ENCODE peak calls at places on chromosomes 11 and 22, in six cellular contexts. O, T, M, R, Y and N are unnamed samples.

GRCh38 chr11:125990244-125990643 is 44.4 kb downstream of the VSIG10L2 start:
- DNase-seq in O (peak; percentile 59), T (peak; percentile 64), M (no peak), R (peak; percentile 82), Y (peak; percentile 5), N (no peak)

GRCh38 chr22:27459955-27460354 is 341.6 kb downstream of the MN1 start:
- DNase-seq in O (no peak), T (no peak), M (no peak), R (no peak), Y (no peak), N (no peak)

GRCh38 chr11:133945087-133945974 is 11.4 kb downstream of the IGSF9B start:
- DNase-seq in O (no peak), T (peak; percentile 31), M (no peak), R (peak; percentile 64), Y (no peak), N (no peak)

GRCh38 chr11:120660024-120660565 is 148.5 kb downstream of the GRIK4 start:
- DNase-seq in O (no peak), T (peak; percentile 28), M (no peak), R (peak; percentile 21), Y (peak; percentile 53), N (peak; percentile 2)

GRCh38 chr11:68857037-68857586 is 15.4 kb upstream of the CPT1A start:
- DNase-seq in O (no peak), T (no peak), M (no peak), R (no peak), Y (no peak), N (no peak)

GRCh38 chr11:28460348-28460747 is 352.2 kb downstream of the METTL15 start:
- DNase-seq in O (no peak), T (no peak), M (no peak), R (no peak), Y (no peak), N (no peak)

GRCh38 chr11:120182357-120182756 is 28.5 kb upstream of the OAF start:
- DNase-seq in O (no peak), T (no peak), M (no peak), R (no peak), Y (no peak), N (no peak)

GRCh38 chr22:29244785-29245625 is 22.8 kb downstream of the RHBDD3 start:
- DNase-seq in O (no peak), T (peak; percentile 11), M (no peak), R (no peak), Y (no peak), N (no peak)

GRCh38 chr22:19757985-19758895 is 2.3 kb upstream of the TBX1 start:
- DNase-seq in O (no peak), T (no peak), M (no peak), R (no peak), Y (no peak), N (no peak)

GRCh38 chr11:65021003-65021402 is 6.2 kb upstream of the SNX15 start:
- DNase-seq in O (no peak), T (no peak), M (no peak), R (no peak), Y (no peak), N (no peak)

GRCh38 chr22:28544431-28544868 is 135.2 kb downstream of the TTC28 start:
- DNase-seq in O (no peak), T (no peak), M (no peak), R (no peak), Y (peak; percentile 65), N (no peak)

GRCh38 chr11:74570266-74571061 is 21.9 kb upstream of the POLD3 start:
- DNase-seq in O (peak; percentile 29), T (peak; percentile 58), M (no peak), R (peak; percentile 23), Y (peak; percentile 74), N (no peak)

GRCh38 chr22:17472886-17473285 is 90.4 kb upstream of the SLC25A18 start:
- DNase-seq in O (no peak), T (no peak), M (no peak), R (no peak), Y (no peak), N (no peak)

GRCh38 chr11:78991681-78992080 is 417.0 kb upstream of the NARS2 start:
- DNase-seq in O (no peak), T (no peak), M (no peak), R (no peak), Y (no peak), N (no peak)

GRCh38 chr11:44912270-44912987 is 38.3 kb downstream of the TP53I11 start:
- DNase-seq in O (no peak), T (no peak), M (no peak), R (no peak), Y (no peak), N (no peak)

GRCh38 chr11:62602141-62603071 is 741 bp upstream of the MTA2 start:
- DNase-seq in O (no peak), T (peak; percentile 74), M (no peak), R (no peak), Y (peak; percentile 74), N (no peak)

GRCh38 chr11:3799143-3799542 is 1.8 kb upstream of the NUP98 start:
- DNase-seq in O (no peak), T (no peak), M (no peak), R (no peak), Y (no peak), N (no peak)

GRCh38 chr11:62242021-62242420 is at the start of gene SCGB1D2:
- DNase-seq in O (no peak), T (no peak), M (no peak), R (no peak), Y (peak; percentile 60), N (no peak)

GRCh38 chr11:8721740-8722139 is 39.1 kb downstream of the RPL27A start:
- DNase-seq in O (no peak), T (no peak), M (no peak), R (peak; percentile 76), Y (no peak), N (no peak)

GRCh38 chr11:130817608-130817944 is 98.7 kb downstream of the SNX19 start:
- DNase-seq in O (peak; percentile 59), T (no peak), M (peak; percentile 68), R (peak; percentile 73), Y (peak; percentile 45), N (no peak)

GRCh38 chr11:58395581-58395980 is 11.1 kb downstream of the OR5B3 start:
- DNase-seq in O (no peak), T (no peak), M (no peak), R (no peak), Y (no peak), N (no peak)

GRCh38 chr11:105763594-105763993 is 153.7 kb downstream of the GRIA4 start:
- DNase-seq in O (no peak), T (no peak), M (no peak), R (no peak), Y (no peak), N (no peak)

GRCh38 chr11:105718641-105719040 is 108.8 kb downstream of the GRIA4 start:
- DNase-seq in O (peak; percentile 16), T (no peak), M (no peak), R (peak; percentile 40), Y (no peak), N (no peak)

GRCh38 chr11:67266424-67267187 is at the start of gene GRK2:
- DNase-seq in O (no peak), T (peak; percentile 45), M (no peak), R (no peak), Y (peak; percentile 60), N (no peak)

GRCh38 chr11:2387266-2387982 is 10.3 kb downstream of the CD81 start:
- DNase-seq in O (no peak), T (peak; percentile 64), M (no peak), R (no peak), Y (no peak), N (no peak)
- H3K4me3 ChIP-seq in O (no peak overlapping the region), T (no peak overlapping the region), M (no peak overlapping the region), R (no peak overlapping the region), Y (no peak overlapping the region), N (no peak overlapping the region)

GRCh38 chr22:45977551-45978274 is 751 bp upstream of the WNT7B start:
- DNase-seq in O (no peak), T (no peak), M (no peak), R (no peak), Y (peak; percentile 38), N (no peak)

GRCh38 chr22:45974498-45974897 is 2.5 kb downstream of the WNT7B start:
- DNase-seq in O (no peak), T (no peak), M (no peak), R (no peak), Y (no peak), N (no peak)

GRCh38 chr22:45977003-45977395 is at the start of gene WNT7B:
- DNase-seq in O (no peak), T (no peak), M (no peak), R (no peak), Y (peak; percentile 95), N (no peak)

GRCh38 chr22:45976351-45977002 is 485 bp downstream of the WNT7B start:
- DNase-seq in O (no peak), T (no peak), M (no peak), R (no peak), Y (peak; percentile 51), N (no peak)

GRCh38 chr22:45975266-45976161 is 1.4 kb downstream of the WNT7B start:
- DNase-seq in O (no peak), T (no peak), M (no peak), R (no peak), Y (peak; percentile 85), N (no peak)
- H3K4me3 ChIP-seq in O (peak overlapping the region; percentile 17), T (no peak overlapping the region), M (peak overlapping the region; percentile 20), R (no peak overlapping the region), Y (peak overlapping the region; percentile 66), N (no peak overlapping the region)

DNA sequence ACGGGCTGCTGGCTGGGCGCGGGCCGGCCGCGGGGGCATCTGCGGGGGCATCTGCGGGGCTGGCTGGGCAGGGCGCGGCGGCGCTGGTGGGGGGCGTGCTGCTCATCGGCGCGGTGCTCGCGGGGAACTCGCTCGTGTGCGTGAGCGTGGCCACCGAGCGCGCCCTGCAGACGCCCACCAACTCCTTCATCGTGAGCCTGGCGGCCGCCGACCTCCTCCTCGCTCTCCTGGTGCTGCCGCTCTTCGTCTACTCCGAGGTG is 194 bp downstream of the DRD4 start:
- DNase-seq in O (no peak), T (no peak), M (no peak), R (no peak), Y (no peak), N (no peak)
- H3K4me3 ChIP-seq in O (peak overlapping the region; percentile 14), T (no peak overlapping the region), M (peak overlapping the region; percentile 27), R (no peak overlapping the region), Y (no peak overlapping the region), N (no peak overlapping the region)

GRCh38 chr11:117520201-117520600 is 192.5 kb downstream of the CEP164 start:
- DNase-seq in O (no peak), T (no peak), M (no peak), R (no peak), Y (no peak), N (no peak)
- H3K4me3 ChIP-seq in O (no peak overlapping the region), T (no peak overlapping the region), M (no peak overlapping the region), R (no peak overlapping the region), Y (no peak overlapping the region), N (no peak overlapping the region)

DNA sequence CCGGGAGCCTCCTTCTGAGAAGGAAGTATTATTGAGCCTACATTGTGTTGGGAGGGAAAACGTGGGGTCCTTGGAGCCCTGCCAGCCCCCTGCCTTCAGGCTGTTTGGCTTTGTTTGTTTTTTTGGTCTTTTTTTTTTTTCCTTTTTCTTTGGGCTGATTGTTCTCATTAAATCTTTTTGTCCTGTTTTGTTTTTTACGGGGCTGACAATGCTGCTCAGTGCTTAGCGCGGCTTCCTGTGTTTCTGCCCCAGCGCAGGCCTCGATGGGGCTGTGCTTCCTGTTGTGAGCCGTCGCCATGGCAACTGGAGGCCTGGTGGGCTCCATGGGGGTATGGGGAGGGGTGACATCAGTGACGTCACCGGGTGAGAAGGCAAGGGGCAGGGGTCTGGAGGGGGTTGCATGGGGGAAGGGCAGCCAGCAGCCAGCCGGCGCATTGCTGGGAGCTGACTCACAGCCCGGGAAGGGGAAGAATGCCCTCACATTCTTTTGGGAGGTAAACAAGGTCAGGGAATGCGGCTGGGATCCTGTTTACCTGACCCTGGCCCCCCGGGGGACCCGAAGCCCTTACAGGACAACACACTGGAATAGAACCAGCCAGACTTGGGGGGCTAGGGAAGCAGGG is 22.1 kb upstream of the CBX7 start:
- DNase-seq in O (peak; percentile 73), T (peak; percentile 89), M (peak; percentile 71), R (peak; percentile 70), Y (peak; percentile 62), N (peak; percentile 84)
- H3K4me3 ChIP-seq in O (no peak overlapping the region), T (peak overlapping the region; percentile 8), M (no peak overlapping the region), R (no peak overlapping the region), Y (no peak overlapping the region), N (no peak overlapping the region)